ENCODE peak calls at places on chromosomes 6 and 20, in seven cellular contexts. Y is foreskin fibroblast, O is hypothalamus, Z is NCI-H774, W is non-pigmented ciliary epithelial cell, J is HCT116, P is transverse colon. E is an unnamed sample.

GRCh38 chr6:70241991-70242420 is 60.9 kb downstream of the COL9A1 start:
- DNase-seq in Z (peak), W (no peak), P (peak), O (no peak), Y (no peak), J (no peak), E (no peak)

GRCh38 chr20:43941476-43942212 is 27.0 kb downstream of the TOX2 start:
- DNase-seq in Z (no peak), J (no peak), P (peak), O (no peak), W (no peak), Y (no peak), E (no peak)

GRCh38 chr20:49685809-49686208 is 27.9 kb downstream of the B4GALT5 start:
- DNase-seq in O (no peak), W (no peak), Z (no peak), Y (no peak), P (no peak), J (no peak), E (no peak)

GRCh38 chr6:134938896-134939295 is 11.0 kb downstream of the ALDH8A1 start:
- DNase-seq in W (no peak), Y (no peak), O (no peak), P (no peak), J (no peak), Z (no peak), E (no peak)

GRCh38 chr6:1027109-1027794 is 284.6 kb upstream of the FOXQ1 start:
- DNase-seq in O (no peak), J (peak), W (no peak), Y (peak), Z (no peak), P (no peak), E (no peak)

GRCh38 chr20:32479012-32479411 is 106.1 kb downstream of the NOL4L start:
- DNase-seq in P (no peak), W (no peak), O (no peak), Z (no peak), Y (no peak), J (no peak), E (no peak)

GRCh38 chr20:41318271-41318649 is 729 bp upstream of the ZHX3 start:
- DNase-seq in Z (no peak), W (no peak), O (no peak), Y (no peak), J (no peak), P (no peak), E (no peak)

GRCh38 chr20:55415567-55416142 is 589.7 kb downstream of the CBLN4 start:
- DNase-seq in O (no peak), P (no peak), J (no peak), Z (peak), Y (no peak), W (no peak), E (no peak)

GRCh38 chr6:55250400-55250799 is 76.1 kb downstream of the HCRTR2 start:
- DNase-seq in Z (no peak), J (no peak), P (no peak), W (no peak), Y (no peak), O (no peak), E (no peak)

GRCh38 chr6:26122005-26122388 is 34.8 kb downstream of the HFE start:
- DNase-seq in J (no peak), P (no peak), O (no peak), Z (no peak), W (no peak), Y (no peak), E (no peak)

GRCh38 chr6:147245693-147246092 is 41.5 kb downstream of the STXBP5 start:
- DNase-seq in J (no peak), Y (no peak), O (no peak), P (no peak), Z (no peak), W (no peak), E (no peak)

GRCh38 chr20:4555188-4555893 is 166.4 kb upstream of the PRND start:
- DNase-seq in P (no peak), Z (no peak), W (peak), J (peak), Y (peak), O (no peak), E (no peak)

GRCh38 chr20:48897298-48898044 is 24.0 kb upstream of the ARFGEF2 start:
- DNase-seq in W (peak), Z (no peak), P (no peak), J (peak), O (no peak), Y (peak), E (peak)

GRCh38 chr6:115914098-115914497 is 146.6 kb downstream of the FRK start:
- DNase-seq in P (no peak), O (no peak), Z (no peak), J (no peak), Y (no peak), W (no peak), E (no peak)

GRCh38 chr20:39878809-39879208 is 810.2 kb downstream of the MAFB start:
- DNase-seq in Z (no peak), O (no peak), Y (no peak), J (no peak), W (no peak), P (no peak), E (no peak)

GRCh38 chr6:20117474-20117873 is 94.8 kb downstream of the MBOAT1 start:
- DNase-seq in Y (no peak), W (peak), P (no peak), Z (no peak), O (no peak), J (no peak), E (no peak)

GRCh38 chr6:133165235-133165634 is 75.9 kb upstream of the EYA4 start:
- DNase-seq in P (no peak), Y (no peak), J (no peak), W (no peak), O (no peak), Z (no peak), E (no peak)

GRCh38 chr6:33606642-33607041 is 14.5 kb upstream of the ITPR3 start:
- DNase-seq in P (no peak), Z (no peak), Y (no peak), J (no peak), W (no peak), O (no peak), E (no peak)

GRCh38 chr6:68559052-68559451 is 76.0 kb upstream of the ADGRB3 start:
- DNase-seq in Y (peak), O (no peak), J (no peak), Z (peak), P (no peak), W (no peak), E (no peak)

GRCh38 chr6:130282234-130282995 is 59.7 kb upstream of the SAMD3 start:
- DNase-seq in Z (no peak), W (no peak), Y (no peak), O (no peak), P (no peak), J (peak), E (no peak)

GRCh38 chr6:108203189-108204119 is 37.6 kb downstream of the NR2E1 start:
- DNase-seq in J (no peak), Y (no peak), P (no peak), W (no peak), Z (no peak), O (no peak), E (no peak)

GRCh38 chr20:58495623-58496428 is 19.4 kb downstream of the APCDD1L start:
- DNase-seq in Y (no peak), P (no peak), O (no peak), W (no peak), J (no peak), Z (no peak), E (no peak)

GRCh38 chr20:6711950-6712634 is 55.4 kb upstream of the BMP2 start:
- DNase-seq in P (peak), Z (no peak), J (no peak), Y (no peak), O (no peak), W (no peak), E (no peak)

GRCh38 chr6:73712536-73712935 is 16.5 kb downstream of the CD109 start:
- DNase-seq in P (no peak), Y (no peak), Z (no peak), J (no peak), O (no peak), W (no peak), E (no peak)

GRCh38 chr20:37558779-37559178 is 31.1 kb upstream of the BLCAP start:
- DNase-seq in W (no peak), Z (no peak), O (no peak), Y (no peak), P (no peak), J (no peak), E (no peak)

E was measured in smooth muscle cell of the brain vasculature.